ENCODE peak calls at places on chromosomes 5 and 9, in four cellular contexts. X is H1, L is A549, B is HepG2. Z is an unnamed sample.
A peak's percentile ranks its signal among the peaks of the same experiment; 100 is the strongest.

GRCh38 chr5:124654418-124654817 is 92.0 kb downstream of the ZNF608 start:
- DNase-seq in X (no peak), L (no peak), B (no peak), Z (peak; percentile 43)

GRCh38 chr5:14268236-14268701 is 125.1 kb downstream of the TRIO start:
- DNase-seq in X (no peak), L (peak; percentile 83), B (peak; percentile 76), Z (peak; percentile 46)

GRCh38 chr9:84669293-84670105 is at the start of gene NTRK2:
- DNase-seq in X (peak; percentile 72), L (peak; percentile 17), B (no peak), Z (no peak)

GRCh38 chr5:157219491-157220271 is 39.0 kb downstream of the ITK start:
- DNase-seq in X (no peak), L (no peak), B (no peak), Z (no peak)

GRCh38 chr5:40679998-40680681 is 425 bp downstream of the PTGER4 start:
- DNase-seq in X (no peak), L (no peak), B (no peak), Z (no peak)

GRCh38 chr5:84227221-84227620 is 157.5 kb downstream of the EDIL3 start:
- DNase-seq in X (no peak), L (no peak), B (no peak), Z (no peak)

GRCh38 chr5:6359941-6360683 is 18.2 kb downstream of the MED10 start:
- DNase-seq in X (no peak), L (no peak), B (no peak), Z (no peak)

GRCh38 chr9:109934499-109935214 is 154.7 kb downstream of the PALM2AKAP2 start:
- DNase-seq in X (peak; percentile 30), L (no peak), B (no peak), Z (no peak)

GRCh38 chr9:21993893-21994525 is at the start of gene CDKN2A:
- DNase-seq in X (peak; percentile 72), L (no peak), B (no peak), Z (no peak)

GRCh38 chr5:67065237-67065636 is 131.4 kb downstream of the CD180 start:
- DNase-seq in X (no peak), L (no peak), B (no peak), Z (no peak)

GRCh38 chr9:37653385-37653784 is 2.6 kb downstream of the FRMPD1 start:
- DNase-seq in X (no peak), L (no peak), B (no peak), Z (no peak)

GRCh38 chr9:114355821-114356220 is 26.2 kb downstream of the ORM2 start:
- DNase-seq in X (no peak), L (no peak), B (no peak), Z (no peak)

GRCh38 chr9:93020785-93021670 is 37.5 kb upstream of the SUSD3 start:
- DNase-seq in X (no peak), L (no peak), B (no peak), Z (no peak)

GRCh38 chr5:66860199-66860975 is 264.2 kb downstream of the MAST4 start:
- DNase-seq in X (no peak), L (no peak), B (no peak), Z (no peak)

GRCh38 chr5:61450880-61451279 is 118.8 kb downstream of the ZSWIM6 start:
- DNase-seq in X (no peak), L (peak; percentile 57), B (no peak), Z (no peak)

GRCh38 chr5:33794550-33795300 is 97.1 kb downstream of the ADAMTS12 start:
- DNase-seq in X (no peak), L (no peak), B (no peak), Z (no peak)

GRCh38 chr5:33792559-33792958 is 99.2 kb downstream of the ADAMTS12 start:
- DNase-seq in X (no peak), L (no peak), B (no peak), Z (no peak)

GRCh38 chr5:33795532-33795931 is 96.3 kb downstream of the ADAMTS12 start:
- DNase-seq in X (no peak), L (no peak), B (no peak), Z (no peak)

GRCh38 chr5:33789558-33789957 is 102.2 kb downstream of the ADAMTS12 start:
- DNase-seq in X (no peak), L (no peak), B (no peak), Z (no peak)

GRCh38 chr5:33793836-33794549 is 97.8 kb downstream of the ADAMTS12 start:
- DNase-seq in X (no peak), L (no peak), B (no peak), Z (no peak)
- TF ChIP-seq RNF2 in X (no peak), L (no peak), B (no peak), Z (no peak)

GRCh38 chr9:33473216-33473615 is 508 bp downstream of the NOL6 start:
- DNase-seq in X (no peak), L (no peak), B (no peak), Z (no peak)

GRCh38 chr9:33468797-33469621 is 4.7 kb downstream of the NOL6 start:
- DNase-seq in X (no peak), L (no peak), B (no peak), Z (peak; percentile 3)

GRCh38 chr9:33469891-33470290 is 3.8 kb downstream of the NOL6 start:
- DNase-seq in X (no peak), L (no peak), B (no peak), Z (no peak)

GRCh38 chr9:33472171-33472920 is 1.4 kb downstream of the NOL6 start:
- DNase-seq in X (no peak), L (no peak), B (no peak), Z (no peak)

GRCh38 chr9:33471361-33471760 is 2.4 kb downstream of the NOL6 start:
- DNase-seq in X (no peak), L (no peak), B (no peak), Z (no peak)
- TF ChIP-seq RNF2 in X (no peak), L (no peak), B (no peak), Z (no peak)

DNA sequence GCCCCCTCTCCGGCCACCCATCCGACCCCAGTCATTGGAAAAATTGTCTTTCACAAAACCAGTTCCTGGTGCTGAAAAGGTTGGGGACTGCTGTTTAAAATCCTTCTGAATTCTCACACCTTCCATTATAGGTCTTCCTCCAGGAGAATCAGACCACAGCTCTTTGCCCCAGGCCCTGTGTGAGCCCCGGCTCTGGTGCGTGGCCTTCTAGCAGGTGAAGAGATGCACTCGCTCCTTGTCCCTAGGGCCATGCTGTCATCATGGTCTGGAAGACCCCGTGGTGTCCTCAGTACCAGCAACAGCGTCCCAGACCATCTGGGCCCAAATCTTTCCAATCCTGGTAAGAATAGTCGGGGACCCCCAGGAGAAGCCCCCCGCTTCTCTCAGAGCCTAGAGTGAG is 95.2 kb downstream of the DAP start:
- DNase-seq in X (no peak), L (no peak), B (no peak), Z (no peak)
- TF ChIP-seq RNF2 in X (no peak), L (no peak), B (no peak), Z (no peak)

DNA sequence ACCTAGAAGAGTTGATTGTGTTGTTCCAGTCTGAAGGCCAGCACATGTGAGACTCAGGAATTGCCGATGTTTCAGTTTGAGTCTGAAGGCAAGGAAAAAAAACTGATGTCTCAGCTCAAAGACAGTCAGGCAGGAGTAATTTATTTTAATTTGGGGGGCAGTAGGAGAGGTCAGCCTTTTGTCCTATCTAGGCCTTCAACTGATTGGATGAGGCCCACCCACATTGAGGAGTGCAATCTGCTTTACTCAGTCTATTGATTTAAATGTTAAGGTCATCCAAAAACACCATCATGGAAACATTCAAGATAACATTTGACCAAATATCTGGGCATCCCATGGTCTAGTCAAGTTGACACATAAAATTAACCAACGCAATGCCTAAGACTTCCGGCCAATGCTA is 288.9 kb downstream of the CDK5RAP2 start:
- DNase-seq in X (no peak), L (no peak), B (no peak), Z (no peak)
- TF ChIP-seq RNF2 in X (no peak), L (no peak), B (no peak), Z (no peak)

GRCh38 chr5:142360607-142361120 is 35.8 kb upstream of the SPRY4 start:
- DNase-seq in X (no peak), L (peak; percentile 59), B (peak; percentile 91), Z (no peak)

GRCh38 chr5:142358121-142358520 is 33.3 kb upstream of the SPRY4 start:
- DNase-seq in X (no peak), L (no peak), B (no peak), Z (no peak)

GRCh38 chr5:142358648-142359047 is 33.8 kb upstream of the SPRY4 start:
- DNase-seq in X (no peak), L (no peak), B (no peak), Z (no peak)

GRCh38 chr5:142357469-142358090 is 32.8 kb upstream of the SPRY4 start:
- DNase-seq in X (no peak), L (no peak), B (no peak), Z (no peak)

GRCh38 chr5:142360051-142360498 is 35.3 kb upstream of the SPRY4 start:
- DNase-seq in X (no peak), L (no peak), B (peak; percentile 76), Z (no peak)
- TF ChIP-seq RNF2 in X (no peak), L (no peak), B (no peak), Z (no peak)

DNA sequence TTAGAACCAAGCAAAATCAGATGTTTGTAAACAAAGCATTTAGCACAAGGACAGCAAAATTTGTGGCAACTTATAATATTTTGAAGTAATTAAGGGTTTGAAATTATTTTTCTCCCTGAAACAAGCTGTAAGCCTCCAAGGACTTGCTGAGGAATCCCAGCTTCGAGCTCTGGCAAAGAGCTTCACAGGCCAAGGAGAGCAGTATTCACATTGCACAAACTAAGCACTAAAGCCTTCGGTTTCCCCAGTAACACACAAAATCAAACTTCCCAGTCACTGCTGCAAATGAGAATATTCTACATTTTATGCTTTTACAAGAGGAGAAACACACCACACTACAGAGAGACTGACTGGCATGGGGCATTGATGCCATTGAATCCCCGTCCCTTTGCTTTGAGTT is 101.9 kb downstream of the WDR41 start:
- DNase-seq in X (no peak), L (no peak), B (no peak), Z (no peak)
- TF ChIP-seq RNF2 in X (no peak), L (no peak), B (no peak), Z (no peak)

GRCh38 chr5:133817456-133817855 is 151.0 kb downstream of the C5orf15 start:
- DNase-seq in X (no peak), L (no peak), B (no peak), Z (no peak)
- TF ChIP-seq RNF2 in X (no peak), L (no peak), B (no peak), Z (no peak)

DNA sequence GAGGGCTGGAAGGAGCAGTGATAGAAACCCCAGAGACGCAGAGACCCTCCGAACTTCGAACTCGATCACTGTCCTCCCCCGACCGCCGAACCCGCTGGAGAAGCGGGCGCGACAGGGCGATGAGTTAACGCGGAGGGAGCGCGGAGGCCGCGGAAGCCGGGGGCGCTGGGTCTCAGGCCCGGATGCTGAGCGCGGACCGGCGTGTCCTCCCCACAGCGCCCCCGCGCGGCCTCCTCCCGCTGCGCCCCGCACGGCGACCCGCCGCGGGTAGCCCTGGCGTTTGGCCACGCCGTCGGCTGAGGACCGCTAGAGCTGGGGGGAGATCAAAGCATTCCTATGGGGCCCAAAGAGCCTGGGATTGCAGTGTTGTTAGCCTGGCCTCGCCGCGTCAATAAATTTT is 7.7 kb upstream of the DMRT2 start:
- DNase-seq in X (peak; percentile 90), L (no peak), B (no peak), Z (no peak)
- TF ChIP-seq RNF2 in X (no peak), L (no peak), B (no peak), Z (no peak)

GRCh38 chr9:69380301-69380700 is 55.3 kb downstream of the ENTREP1 start:
- DNase-seq in X (no peak), L (no peak), B (no peak), Z (no peak)
- TF ChIP-seq RNF2 in X (no peak), L (no peak), B (no peak), Z (no peak)

GRCh38 chr5:93746406-93747056 is 5.1 kb upstream of the POU5F2 start:
- DNase-seq in X (no peak), L (no peak), B (no peak), Z (no peak)

GRCh38 chr5:93748875-93749397 is 7.5 kb upstream of the POU5F2 start:
- DNase-seq in X (no peak), L (no peak), B (peak; percentile 16), Z (no peak)
- TF ChIP-seq RNF2 in X (no peak), L (no peak), B (no peak), Z (no peak)